ENCODE peak calls at places on chromosomes 12 and 14, in four cellular contexts. U is kidney, C is Karpas-422, A is Peyer's patch. V is an unnamed sample. For H3K36me3 and H3K4me1, the result is how much of the 10 kb centered on the place peaks cover.

GRCh38 chr12:110689601-110690430 is 901 bp upstream of the HVCN1 start:
- DNase-seq in U (peak), C (peak), A (peak), V (no peak)

GRCh38 chr14:98959958-98960616 is 311.9 kb downstream of the BCL11B start:
- DNase-seq in U (no peak), C (no peak), A (no peak), V (no peak)

GRCh38 chr12:88472248-88472647 is 108.0 kb downstream of the KITLG start:
- DNase-seq in U (no peak), C (no peak), A (no peak), V (no peak)

GRCh38 chr12:55842681-55843429 is at the start of gene MMP19:
- DNase-seq in U (no peak), C (no peak), A (no peak), V (no peak)

GRCh38 chr12:108241961-108242360 is 97.2 kb downstream of the CMKLR1 start:
- DNase-seq in U (no peak), C (no peak), A (no peak), V (no peak)

GRCh38 chr14:101789222-101789621 is 27.7 kb downstream of the PPP2R5C start:
- DNase-seq in U (no peak), C (no peak), A (no peak), V (no peak)

GRCh38 chr14:88323520-88324199 is 591 bp upstream of the KCNK10 start:
- DNase-seq in U (peak), C (peak), A (no peak), V (no peak)

GRCh38 chr14:83164016-83164415 is 1630.4 kb upstream of the SEL1L start:
- DNase-seq in U (no peak), C (no peak), A (no peak), V (no peak)

GRCh38 chr14:101475468-101476257 is 85.6 kb upstream of the DIO3 start:
- DNase-seq in U (peak), C (no peak), A (peak), V (peak)

GRCh38 chr12:8011331-8011730 is 21.2 kb upstream of the FOXJ2 start:
- DNase-seq in U (no peak), C (no peak), A (no peak), V (no peak)

GRCh38 chr12:48814313-48815280 is 3.7 kb upstream of the CACNB3 start:
- DNase-seq in U (peak), C (peak), A (peak), V (no peak)

GRCh38 chr12:48815281-48816110 is 2.8 kb upstream of the CACNB3 start:
- DNase-seq in U (peak), C (peak), A (peak), V (no peak)

GRCh38 chr12:48817957-48818830 is at the start of gene CACNB3:
- DNase-seq in U (peak), C (peak), A (peak), V (no peak)

GRCh38 chr12:48813464-48814312 is 4.6 kb upstream of the CACNB3 start:
- DNase-seq in U (no peak), C (no peak), A (no peak), V (no peak)

DNA sequence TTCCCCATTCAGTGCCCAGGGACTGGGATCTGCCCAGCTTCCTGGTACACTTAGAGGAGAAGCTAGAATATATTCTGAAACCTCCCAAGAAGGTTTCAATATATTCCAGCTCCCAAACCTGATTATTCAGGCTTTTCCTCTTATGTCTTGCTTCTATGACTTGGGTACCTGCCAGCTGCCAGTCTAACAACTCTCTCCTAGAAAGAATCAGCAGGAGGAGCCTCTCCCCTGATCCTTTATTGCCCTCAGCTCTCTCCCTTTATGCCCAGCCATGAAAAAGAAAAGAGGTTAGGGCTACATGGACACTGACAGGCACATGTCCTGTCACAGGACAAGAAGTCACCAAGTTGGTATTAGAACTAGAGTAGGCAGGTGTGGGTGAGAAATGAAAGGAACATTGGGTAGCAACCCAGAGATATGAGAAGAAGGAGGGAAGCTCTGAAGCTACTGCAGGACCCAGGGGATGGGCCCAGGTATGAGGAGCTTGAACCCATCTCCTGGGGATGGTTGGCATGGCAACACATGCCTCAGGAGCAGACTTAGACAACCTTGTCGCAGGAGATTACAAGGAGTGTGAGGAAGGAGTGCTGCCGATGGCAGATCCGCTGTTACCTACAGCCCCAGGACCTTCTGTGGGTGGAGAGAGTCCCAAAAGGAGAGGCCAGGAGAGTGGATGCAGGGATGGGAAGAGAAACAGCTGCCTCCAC is 2.0 kb upstream of the CACNB3 start:
- DNase-seq in U (no peak), C (no peak), A (no peak), V (no peak)
- H3K27ac ChIP-seq in U (no peak), C (no peak), A (no peak), V (peak)

DNA sequence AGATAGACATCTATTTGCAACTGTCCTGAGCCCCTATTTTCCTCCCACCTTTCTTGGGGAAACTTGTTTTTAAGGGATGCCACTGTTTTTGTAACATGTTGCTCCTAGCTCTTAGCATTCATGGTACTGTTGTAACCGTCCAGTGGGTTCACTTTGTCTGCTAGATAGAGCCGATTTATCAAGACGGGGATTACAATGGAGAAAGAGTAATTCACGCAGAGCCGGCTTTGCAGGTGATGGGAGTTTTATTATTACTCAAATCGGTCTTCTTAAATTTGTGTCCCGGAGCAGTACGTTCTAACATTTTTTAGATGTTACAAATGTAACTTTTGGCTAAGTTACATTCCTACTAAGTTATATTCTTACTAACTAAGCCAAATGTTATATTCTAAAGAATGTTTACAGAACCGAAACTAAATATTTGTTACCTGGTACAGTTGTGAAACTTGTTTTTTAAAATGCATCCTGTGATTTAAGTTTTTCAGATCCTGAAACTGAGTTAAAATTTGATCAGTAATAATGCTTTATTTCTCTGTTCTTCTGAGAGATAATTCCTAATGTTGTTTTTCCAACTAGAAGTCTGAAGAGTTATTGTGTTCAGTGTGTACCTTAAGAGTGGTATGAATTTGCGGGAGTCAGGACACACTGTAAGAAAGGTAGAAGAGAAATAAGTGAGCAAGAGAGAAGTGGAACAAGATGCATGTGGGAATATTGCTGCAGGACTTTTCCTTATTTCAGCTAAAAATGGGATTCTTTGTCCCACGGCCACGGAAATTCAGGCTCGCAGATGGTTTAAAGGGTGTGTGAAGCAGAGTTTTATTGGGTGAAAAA is 20.6 kb upstream of the CLEC2D start:
- DNase-seq in U (no peak), C (peak), A (no peak), V (no peak)
- H3K36me3 ChIP-seq in U (under half), C (under half), A (under half), V (under half)

DNA sequence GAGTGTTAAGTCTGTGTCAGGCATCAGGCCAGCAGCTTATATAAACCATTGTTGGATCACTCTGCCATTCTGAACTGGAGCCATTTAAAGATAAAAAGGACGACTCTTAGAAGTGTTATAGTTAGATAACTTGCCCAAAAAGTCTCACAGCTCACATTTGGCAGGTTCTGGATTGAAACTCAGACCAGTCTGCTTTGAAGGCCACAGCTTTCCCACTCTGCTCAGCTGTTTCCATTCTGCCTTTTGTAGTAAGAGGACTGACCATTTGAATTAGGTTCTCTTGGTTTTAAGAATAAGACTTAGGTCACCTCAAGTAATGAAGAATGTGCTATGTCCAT is 197.3 kb upstream of the AMIGO2 start:
- DNase-seq in U (no peak), C (no peak), A (no peak), V (no peak)
- H3K4me1 ChIP-seq in U (under half), C (under half), A (under half), V (half or more)

GRCh38 chr12:124837249-124837897 is 26.3 kb downstream of the SCARB1 start:
- DNase-seq in U (no peak), C (no peak), A (no peak), V (no peak)

GRCh38 chr12:124833693-124834122 is 30.0 kb downstream of the SCARB1 start:
- DNase-seq in U (no peak), C (no peak), A (no peak), V (no peak)

GRCh38 chr12:124836759-124837158 is 26.9 kb downstream of the SCARB1 start:
- DNase-seq in U (no peak), C (no peak), A (no peak), V (no peak)

GRCh38 chr12:124834822-124835221 is 28.8 kb downstream of the SCARB1 start:
- DNase-seq in U (no peak), C (no peak), A (no peak), V (no peak)

DNA sequence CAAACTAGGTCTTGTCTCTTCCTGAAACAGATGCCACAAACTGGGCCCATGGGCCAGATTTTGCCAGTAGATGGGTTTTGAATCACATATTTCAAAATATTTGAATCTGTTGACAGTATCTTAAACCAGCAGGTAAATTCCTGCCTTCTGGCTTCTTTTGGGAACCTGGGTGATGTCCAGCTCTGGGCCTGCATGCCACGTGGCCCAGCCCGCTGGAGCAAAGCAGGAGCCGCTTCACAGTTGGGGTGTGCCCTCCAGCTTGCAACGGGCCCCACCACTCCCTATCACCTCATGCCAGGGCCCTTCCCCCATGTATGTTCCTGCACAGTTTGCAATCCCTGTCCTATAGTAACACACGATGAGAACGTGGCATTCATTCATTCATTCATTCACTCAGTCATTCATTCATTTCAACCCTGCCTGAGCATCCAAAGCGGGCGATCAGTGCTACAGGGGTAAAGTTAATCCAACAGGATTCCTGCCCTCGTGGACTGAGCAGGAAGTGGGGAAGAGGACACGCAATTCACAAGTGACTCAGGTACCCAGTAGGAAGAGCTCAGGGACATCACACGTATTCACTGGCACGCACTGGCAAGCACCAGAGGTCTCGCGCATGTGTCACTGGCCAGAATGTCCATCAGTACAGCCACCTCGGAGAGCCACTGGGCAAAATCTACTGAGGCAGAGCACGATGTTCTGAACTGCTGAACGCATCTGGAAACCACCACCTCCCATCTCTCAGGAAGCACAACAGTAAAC is 27.8 kb downstream of the SCARB1 start:
- DNase-seq in U (no peak), C (no peak), A (no peak), V (no peak)
- H3K27ac ChIP-seq in U (no peak), C (no peak), A (no peak), V (peak)

GRCh38 chr12:90954921-90955320 is at the start of gene CCER1:
- DNase-seq in U (peak), C (no peak), A (no peak), V (no peak)

GRCh38 chr12:90951418-90952110 is 3.4 kb downstream of the CCER1 start:
- DNase-seq in U (no peak), C (no peak), A (no peak), V (no peak)

GRCh38 chr12:90958995-90959394 is 4.0 kb upstream of the CCER1 start:
- DNase-seq in U (no peak), C (no peak), A (no peak), V (no peak)

GRCh38 chr12:90953956-90954421 is 987 bp downstream of the CCER1 start:
- DNase-seq in U (peak), C (peak), A (no peak), V (no peak)

GRCh38 chr12:90954428-90954827 is 548 bp downstream of the CCER1 start:
- DNase-seq in U (peak), C (no peak), A (no peak), V (no peak)
- H3K36me3 ChIP-seq in U (under half), C (under half), A (under half), V (under half)

DNA sequence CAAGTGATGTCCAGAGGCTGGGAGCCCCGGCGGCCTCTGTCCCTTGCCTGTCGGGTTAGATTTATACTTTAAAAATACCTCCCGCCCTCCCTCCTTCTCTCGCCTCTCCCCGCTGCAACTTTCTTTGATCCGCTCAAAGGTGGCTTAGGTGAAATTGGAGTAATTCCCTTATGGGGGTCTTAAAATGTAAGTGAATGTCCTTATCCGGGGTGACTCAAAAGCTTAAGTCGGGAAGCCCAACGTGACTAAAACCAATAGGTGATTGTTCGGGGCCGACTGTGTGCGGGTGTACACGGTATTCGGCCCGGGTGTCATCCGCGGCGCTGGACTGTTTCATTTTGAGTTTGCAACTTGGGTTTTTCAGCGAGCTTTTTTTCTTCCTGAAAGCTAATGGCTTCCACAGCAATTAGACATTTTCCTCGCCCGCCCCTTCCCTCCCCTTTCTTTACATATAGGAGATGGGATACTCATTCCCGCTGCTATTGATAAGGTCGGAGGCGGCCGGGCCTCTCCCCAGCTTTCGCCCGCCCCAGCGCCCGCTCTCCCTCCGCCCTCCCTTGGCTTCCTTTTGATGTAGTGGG is 2.0 kb upstream of the CCND2 start:
- DNase-seq in U (no peak), C (no peak), A (no peak), V (no peak)
- H3K4me1 ChIP-seq in U (under half), C (under half), A (under half), V (under half)

GRCh38 chr12:64735447-64735846 is 23.8 kb downstream of the GNS start:
- DNase-seq in U (no peak), C (no peak), A (no peak), V (no peak)

GRCh38 chr12:64733857-64734256 is 25.3 kb downstream of the GNS start:
- DNase-seq in U (no peak), C (no peak), A (no peak), V (peak)

GRCh38 chr12:64729909-64730584 is 29.2 kb downstream of the GNS start:
- DNase-seq in U (no peak), C (no peak), A (no peak), V (no peak)

GRCh38 chr12:64731683-64732082 is 27.5 kb downstream of the GNS start:
- DNase-seq in U (no peak), C (no peak), A (no peak), V (no peak)

DNA sequence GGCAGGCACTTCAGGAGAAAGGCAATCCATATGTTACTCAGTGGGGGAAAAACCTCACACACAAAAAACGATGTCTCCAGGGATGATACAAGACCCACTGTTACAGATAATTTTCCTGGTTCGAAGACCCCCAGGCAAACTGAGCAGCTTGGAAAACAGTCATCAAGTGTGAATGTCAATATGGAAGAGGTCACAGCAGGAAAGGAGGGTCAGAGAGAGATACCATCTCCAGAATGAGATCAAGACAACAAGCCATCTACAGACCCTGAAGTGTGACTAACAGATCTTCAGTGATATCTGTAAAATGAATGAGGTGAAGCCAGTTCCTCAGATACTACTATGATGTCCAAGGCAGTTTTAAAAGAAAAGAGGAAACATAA is 28.6 kb downstream of the GNS start:
- DNase-seq in U (no peak), C (no peak), A (no peak), V (no peak)
- H3K27ac ChIP-seq in U (no peak), C (no peak), A (no peak), V (no peak)

DNA sequence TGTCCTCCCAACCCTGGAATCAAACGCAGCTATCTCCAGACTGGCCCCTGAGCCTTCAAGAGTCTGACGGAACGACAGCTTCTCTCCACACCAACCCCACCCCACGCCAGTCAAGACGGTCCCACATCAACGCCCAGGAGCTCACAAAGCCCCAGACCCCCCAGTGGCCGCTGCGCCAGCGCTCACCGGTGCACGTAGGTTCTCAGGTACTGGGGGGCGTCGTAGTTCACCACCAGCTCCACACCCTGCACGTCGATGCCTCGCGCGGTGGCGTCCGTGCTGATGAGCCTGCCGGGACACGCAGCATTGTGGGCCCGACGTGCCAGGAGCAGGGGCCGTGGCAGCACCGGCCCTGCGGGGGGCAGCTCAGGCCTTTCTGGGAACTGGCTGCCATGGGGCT is 4.2 kb downstream of the DDX51 start:
- DNase-seq in U (peak), C (no peak), A (no peak), V (no peak)
- H3K36me3 ChIP-seq in U (under half), C (under half), A (under half), V (under half)